ENCODE peak calls at places on chromosomes 4 and X, in eight cellular contexts. One of them, this sample, is unnamed. For H3K36me3 and H3K4me1, the result is how much of the 10 kb centered on the place peaks cover.

GRCh38 chr4:128155874-128156456 is 94.9 kb downstream of the LARP1B start:
- DNase-seq in ovary: no peak
- DNase-seq in neuronal stem cell: no peak
- DNase-seq in fibroblast of lung: no peak
- DNase-seq in GM23338: no peak
- DNase-seq in mesendoderm: no peak
- DNase-seq in stomach: no peak
- DNase-seq in upper lobe of right lung: no peak
- DNase-seq in this sample: no peak

GRCh38 chr4:102500371-102501175 is 586 bp upstream of the NFKB1 start:
- DNase-seq in fibroblast of lung: peak
- DNase-seq in mesendoderm: peak
- DNase-seq in stomach: peak
- DNase-seq in ovary: peak
- DNase-seq in upper lobe of right lung: peak
- DNase-seq in neuronal stem cell: peak
- DNase-seq in GM23338: peak
- DNase-seq in this sample: peak

GRCh38 chr4:30262379-30262778 is 457.8 kb upstream of the PCDH7 start:
- DNase-seq in ovary: no peak
- DNase-seq in upper lobe of right lung: no peak
- DNase-seq in mesendoderm: no peak
- DNase-seq in GM23338: no peak
- DNase-seq in stomach: no peak
- DNase-seq in fibroblast of lung: no peak
- DNase-seq in neuronal stem cell: no peak
- DNase-seq in this sample: no peak

GRCh38 chr4:95585016-95585695 is 36.4 kb upstream of the UNC5C start:
- DNase-seq in upper lobe of right lung: no peak
- DNase-seq in GM23338: no peak
- DNase-seq in fibroblast of lung: peak
- DNase-seq in neuronal stem cell: no peak
- DNase-seq in mesendoderm: no peak
- DNase-seq in stomach: no peak
- DNase-seq in ovary: no peak
- DNase-seq in this sample: no peak

GRCh38 chr4:87624698-87625097 is 16.4 kb downstream of the DSPP start:
- DNase-seq in fibroblast of lung: no peak
- DNase-seq in upper lobe of right lung: no peak
- DNase-seq in mesendoderm: no peak
- DNase-seq in neuronal stem cell: no peak
- DNase-seq in ovary: no peak
- DNase-seq in stomach: no peak
- DNase-seq in GM23338: no peak
- DNase-seq in this sample: no peak

GRCh38 chr4:190121759-190122158 is 51.8 kb upstream of the DUX4 start:
- DNase-seq in stomach: peak
- DNase-seq in upper lobe of right lung: peak
- DNase-seq in neuronal stem cell: no peak
- DNase-seq in GM23338: peak
- DNase-seq in fibroblast of lung: no peak
- DNase-seq in mesendoderm: no peak
- DNase-seq in ovary: no peak
- DNase-seq in this sample: no peak

GRCh38 chr4:182449960-182450359 is 206.8 kb downstream of the TENM3 start:
- DNase-seq in ovary: no peak
- DNase-seq in mesendoderm: no peak
- DNase-seq in upper lobe of right lung: no peak
- DNase-seq in GM23338: no peak
- DNase-seq in stomach: no peak
- DNase-seq in neuronal stem cell: no peak
- DNase-seq in fibroblast of lung: peak
- DNase-seq in this sample: no peak

GRCh38 chr4:152243890-152244595 is 291.8 kb downstream of the FBXW7 start:
- DNase-seq in ovary: no peak
- DNase-seq in GM23338: no peak
- DNase-seq in stomach: no peak
- DNase-seq in mesendoderm: no peak
- DNase-seq in upper lobe of right lung: no peak
- DNase-seq in fibroblast of lung: peak
- DNase-seq in neuronal stem cell: no peak
- DNase-seq in this sample: no peak

GRCh38 chr4:10893417-10893816 is 208.8 kb upstream of the CLNK start:
- DNase-seq in GM23338: peak
- DNase-seq in neuronal stem cell: no peak
- DNase-seq in upper lobe of right lung: no peak
- DNase-seq in fibroblast of lung: no peak
- DNase-seq in mesendoderm: peak
- DNase-seq in ovary: no peak
- DNase-seq in stomach: no peak
- DNase-seq in this sample: no peak

GRCh38 chrX:139851730-139852129 is 81.1 kb downstream of the ATP11C start:
- DNase-seq in mesendoderm: no peak
- DNase-seq in stomach: no peak
- DNase-seq in fibroblast of lung: peak
- DNase-seq in upper lobe of right lung: no peak
- DNase-seq in GM23338: no peak
- DNase-seq in ovary: no peak
- DNase-seq in neuronal stem cell: no peak
- DNase-seq in this sample: no peak

GRCh38 chr4:592825-593520 is 16.9 kb upstream of the TMEM271 start:
- DNase-seq in fibroblast of lung: no peak
- DNase-seq in ovary: no peak
- DNase-seq in mesendoderm: no peak
- DNase-seq in GM23338: no peak
- DNase-seq in upper lobe of right lung: no peak
- DNase-seq in stomach: no peak
- DNase-seq in neuronal stem cell: no peak
- DNase-seq in this sample: no peak

GRCh38 chr4:184816962-184817361 is 8.8 kb downstream of the ACSL1 start:
- DNase-seq in fibroblast of lung: no peak
- DNase-seq in mesendoderm: no peak
- DNase-seq in stomach: no peak
- DNase-seq in upper lobe of right lung: no peak
- DNase-seq in neuronal stem cell: no peak
- DNase-seq in ovary: no peak
- DNase-seq in GM23338: no peak
- DNase-seq in this sample: no peak

GRCh38 chrX:36974896-36975295 is 33.3 kb upstream of the FAM47C start:
- DNase-seq in mesendoderm: no peak
- DNase-seq in ovary: no peak
- DNase-seq in GM23338: no peak
- DNase-seq in upper lobe of right lung: no peak
- DNase-seq in fibroblast of lung: no peak
- DNase-seq in neuronal stem cell: no peak
- DNase-seq in stomach: no peak
- DNase-seq in this sample: no peak

GRCh38 chr4:54553001-54553400 is 104.8 kb upstream of the KIT start:
- DNase-seq in upper lobe of right lung: no peak
- DNase-seq in fibroblast of lung: peak
- DNase-seq in stomach: no peak
- DNase-seq in ovary: no peak
- DNase-seq in neuronal stem cell: no peak
- DNase-seq in GM23338: no peak
- DNase-seq in mesendoderm: no peak
- DNase-seq in this sample: no peak

GRCh38 chr4:53563824-53564223 is 27.5 kb downstream of the LNX1 start:
- DNase-seq in stomach: no peak
- DNase-seq in GM23338: no peak
- DNase-seq in ovary: no peak
- DNase-seq in neuronal stem cell: no peak
- DNase-seq in upper lobe of right lung: no peak
- DNase-seq in mesendoderm: no peak
- DNase-seq in fibroblast of lung: peak
- DNase-seq in this sample: no peak

GRCh38 chr4:135243960-135244561 is 1042.5 kb upstream of the PABPC4L start:
- DNase-seq in mesendoderm: peak
- DNase-seq in upper lobe of right lung: no peak
- DNase-seq in ovary: no peak
- DNase-seq in stomach: no peak
- DNase-seq in GM23338: no peak
- DNase-seq in neuronal stem cell: no peak
- DNase-seq in fibroblast of lung: peak
- DNase-seq in this sample: no peak

GRCh38 chrX:112851161-112851779 is 10.6 kb upstream of the AMOT start:
- DNase-seq in ovary: no peak
- DNase-seq in stomach: no peak
- DNase-seq in fibroblast of lung: no peak
- DNase-seq in neuronal stem cell: no peak
- DNase-seq in mesendoderm: peak
- DNase-seq in upper lobe of right lung: no peak
- DNase-seq in GM23338: no peak
- DNase-seq in this sample: peak

GRCh38 chrX:147848543-147849448 is 62.9 kb upstream of the FMR1 start:
- DNase-seq in upper lobe of right lung: no peak
- DNase-seq in mesendoderm: peak
- DNase-seq in neuronal stem cell: no peak
- DNase-seq in fibroblast of lung: no peak
- DNase-seq in stomach: no peak
- DNase-seq in GM23338: no peak
- DNase-seq in ovary: no peak
- DNase-seq in this sample: no peak

GRCh38 chrX:30282527-30282926 is 26.7 kb downstream of the NR0B1 start:
- DNase-seq in stomach: no peak
- DNase-seq in mesendoderm: no peak
- DNase-seq in fibroblast of lung: peak
- DNase-seq in ovary: no peak
- DNase-seq in GM23338: no peak
- DNase-seq in neuronal stem cell: no peak
- DNase-seq in upper lobe of right lung: no peak
- DNase-seq in this sample: no peak

GRCh38 chrX:30280428-30280827 is 28.8 kb downstream of the NR0B1 start:
- DNase-seq in neuronal stem cell: no peak
- DNase-seq in fibroblast of lung: no peak
- DNase-seq in ovary: no peak
- DNase-seq in mesendoderm: no peak
- DNase-seq in stomach: no peak
- DNase-seq in upper lobe of right lung: no peak
- DNase-seq in GM23338: no peak
- DNase-seq in this sample: no peak

GRCh38 chrX:30278365-30278764 is 30.8 kb downstream of the NR0B1 start:
- DNase-seq in stomach: no peak
- DNase-seq in neuronal stem cell: no peak
- DNase-seq in fibroblast of lung: peak
- DNase-seq in GM23338: no peak
- DNase-seq in upper lobe of right lung: no peak
- DNase-seq in ovary: no peak
- DNase-seq in mesendoderm: no peak
- DNase-seq in this sample: no peak

GRCh38 chrX:30283456-30284200 is 25.6 kb downstream of the NR0B1 start:
- DNase-seq in fibroblast of lung: peak
- DNase-seq in GM23338: peak
- DNase-seq in upper lobe of right lung: no peak
- DNase-seq in neuronal stem cell: no peak
- DNase-seq in mesendoderm: peak
- DNase-seq in ovary: no peak
- DNase-seq in stomach: no peak
- DNase-seq in this sample: no peak
- H3K4me3 ChIP-seq in fibroblast of lung: no peak
- H3K4me3 ChIP-seq in GM23338: no peak
- H3K4me3 ChIP-seq in upper lobe of right lung: no peak
- H3K4me3 ChIP-seq in neuronal stem cell: no peak
- H3K4me3 ChIP-seq in mesendoderm: no peak
- H3K4me3 ChIP-seq in ovary: no peak
- H3K4me3 ChIP-seq in stomach: no peak
- H3K4me3 ChIP-seq in this sample: no peak

DNA sequence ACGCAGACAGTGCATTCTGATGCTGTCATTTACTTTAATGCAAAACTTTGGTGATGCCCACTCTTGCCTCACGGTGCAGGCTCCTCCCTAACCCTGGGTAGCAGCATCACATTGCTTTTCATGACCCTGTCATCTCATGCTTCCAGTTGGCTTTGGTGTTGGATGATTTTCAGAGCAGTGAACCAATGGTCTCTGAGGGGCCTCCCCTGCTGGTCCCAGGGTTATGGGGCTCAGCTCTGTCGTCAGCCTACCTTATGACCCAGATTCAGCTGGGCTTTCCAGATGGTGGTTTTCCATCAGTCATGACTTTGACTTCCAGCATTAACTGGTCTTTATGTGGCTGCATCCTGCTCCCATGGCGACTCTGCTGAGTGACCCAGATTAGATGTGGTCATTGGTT is 56.0 kb downstream of the NOP14 start:
- DNase-seq in mesendoderm: no peak
- DNase-seq in fibroblast of lung: no peak
- DNase-seq in ovary: no peak
- DNase-seq in neuronal stem cell: no peak
- DNase-seq in stomach: no peak
- DNase-seq in upper lobe of right lung: no peak
- DNase-seq in GM23338: no peak
- DNase-seq in this sample: no peak
- H3K36me3 ChIP-seq in mesendoderm: under half
- H3K36me3 ChIP-seq in fibroblast of lung: under half
- H3K36me3 ChIP-seq in ovary: under half
- H3K36me3 ChIP-seq in neuronal stem cell: half or more
- H3K36me3 ChIP-seq in stomach: half or more
- H3K36me3 ChIP-seq in upper lobe of right lung: half or more
- H3K36me3 ChIP-seq in GM23338: under half
- H3K36me3 ChIP-seq in this sample: half or more

GRCh38 chr4:13543648-13544555 is at the start of gene NKX3-2:
- DNase-seq in GM23338: peak
- DNase-seq in stomach: no peak
- DNase-seq in upper lobe of right lung: no peak
- DNase-seq in mesendoderm: no peak
- DNase-seq in ovary: no peak
- DNase-seq in neuronal stem cell: no peak
- DNase-seq in fibroblast of lung: peak
- DNase-seq in this sample: no peak
- H3K4me1 ChIP-seq in GM23338: half or more
- H3K4me1 ChIP-seq in stomach: half or more
- H3K4me1 ChIP-seq in upper lobe of right lung: under half
- H3K4me1 ChIP-seq in mesendoderm: under half
- H3K4me1 ChIP-seq in ovary: under half
- H3K4me1 ChIP-seq in neuronal stem cell: under half
- H3K4me1 ChIP-seq in fibroblast of lung: under half
- H3K4me1 ChIP-seq in this sample: half or more

DNA sequence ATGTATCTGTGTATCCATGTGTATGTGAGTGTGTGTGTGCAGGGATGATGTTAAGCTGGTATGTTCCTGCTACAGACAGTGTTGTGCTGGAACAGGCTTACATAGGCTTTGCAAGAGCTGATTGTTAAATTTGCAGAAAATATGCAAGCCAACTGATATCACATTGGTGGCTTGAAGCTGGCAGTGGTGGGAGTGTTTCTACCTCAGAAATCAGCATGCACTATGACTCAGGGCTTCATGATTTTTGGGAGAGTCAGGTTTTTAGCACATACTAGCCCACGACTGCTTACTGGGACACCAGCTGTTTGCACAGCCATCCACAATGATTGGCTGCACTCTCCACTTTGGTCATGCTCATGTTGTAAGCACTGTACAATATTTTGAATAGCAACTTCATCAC is 261.8 kb downstream of the DHX15 start:
- DNase-seq in fibroblast of lung: peak
- DNase-seq in neuronal stem cell: no peak
- DNase-seq in stomach: no peak
- DNase-seq in ovary: no peak
- DNase-seq in upper lobe of right lung: no peak
- DNase-seq in mesendoderm: peak
- DNase-seq in GM23338: no peak
- DNase-seq in this sample: no peak
- H3K4me3 ChIP-seq in fibroblast of lung: no peak
- H3K4me3 ChIP-seq in neuronal stem cell: no peak
- H3K4me3 ChIP-seq in stomach: no peak
- H3K4me3 ChIP-seq in ovary: no peak
- H3K4me3 ChIP-seq in upper lobe of right lung: no peak
- H3K4me3 ChIP-seq in mesendoderm: no peak
- H3K4me3 ChIP-seq in GM23338: peak
- H3K4me3 ChIP-seq in this sample: no peak

GRCh38 chr4:29079260-29079659 is 1640.9 kb upstream of the PCDH7 start:
- DNase-seq in GM23338: no peak
- DNase-seq in mesendoderm: peak
- DNase-seq in fibroblast of lung: no peak
- DNase-seq in upper lobe of right lung: no peak
- DNase-seq in neuronal stem cell: no peak
- DNase-seq in ovary: no peak
- DNase-seq in stomach: no peak
- DNase-seq in this sample: no peak
- H3K36me3 ChIP-seq in GM23338: under half
- H3K36me3 ChIP-seq in mesendoderm: under half
- H3K36me3 ChIP-seq in fibroblast of lung: under half
- H3K36me3 ChIP-seq in upper lobe of right lung: under half
- H3K36me3 ChIP-seq in neuronal stem cell: under half
- H3K36me3 ChIP-seq in ovary: under half
- H3K36me3 ChIP-seq in stomach: under half
- H3K36me3 ChIP-seq in this sample: under half

This sample was measured in CD4-positive, CD25-positive, alpha-beta regulatory T cell.